ENCODE peak calls at places on chromosomes 16 and 17, in five cellular contexts. F is mesothelial cell of epicardium, K is OCI-LY7, N is tibial nerve, I is brain microvascular endothelial cell. R is an unnamed sample.

GRCh38 chr16:69319381-69319780 is 8.2 kb downstream of the VPS4A start:
- DNase-seq in F (no peak), K (no peak), N (no peak), I (no peak), R (no peak)

GRCh38 chr17:17084941-17085340 is 42.7 kb downstream of the MPRIP start:
- DNase-seq in F (no peak), K (no peak), N (no peak), I (no peak), R (no peak)

GRCh38 chr17:79574656-79575055 is 36.2 kb downstream of the RBFOX3 start:
- DNase-seq in F (no peak), K (no peak), N (no peak), I (no peak), R (no peak)

GRCh38 chr17:74873036-74873873 is 461 bp upstream of the FDXR start:
- DNase-seq in F (peak), K (peak), N (peak), I (peak), R (peak)

GRCh38 chr16:6038966-6039530 is 941.5 kb upstream of the EEF2KMT start:
- DNase-seq in F (no peak), K (no peak), N (no peak), I (no peak), R (no peak)

GRCh38 chr16:72162105-72162680 is 9.8 kb downstream of the PMFBP1 start:
- DNase-seq in F (no peak), K (no peak), N (no peak), I (no peak), R (no peak)

GRCh38 chr17:20196314-20196713 is 187.2 kb downstream of the SPECC1 start:
- DNase-seq in F (no peak), K (no peak), N (no peak), I (no peak), R (no peak)

GRCh38 chr16:88329726-88330700 is 52.7 kb upstream of the ZNF469 start:
- DNase-seq in F (no peak), K (no peak), N (no peak), I (no peak), R (no peak)

GRCh38 chr16:71631776-71632175 is 5.8 kb downstream of the MARVELD3 start:
- DNase-seq in F (no peak), K (no peak), N (no peak), I (no peak), R (no peak)

GRCh38 chr16:57137566-57138273 is 45.3 kb downstream of the CPNE2 start:
- DNase-seq in F (no peak), K (no peak), N (no peak), I (no peak), R (no peak)

GRCh38 chr17:32496348-32497078 is 9.7 kb downstream of the CDK5R1 start:
- DNase-seq in F (no peak), K (no peak), N (no peak), I (peak), R (no peak)

GRCh38 chr16:35207059-35207999 is 1747.9 kb downstream of the TP53TG3F start:
- DNase-seq in F (no peak), K (no peak), N (no peak), I (no peak), R (no peak)

GRCh38 chr16:86196687-86197391 is 297.9 kb downstream of the IRF8 start:
- DNase-seq in F (no peak), K (no peak), N (no peak), I (no peak), R (no peak)

GRCh38 chr17:29242790-29243189 is 3.9 kb upstream of the CRYBA1 start:
- DNase-seq in F (no peak), K (no peak), N (no peak), I (no peak), R (no peak)

GRCh38 chr17:48593840-48594411 is 347 bp upstream of the HOXB5 start:
- DNase-seq in F (peak), K (peak), N (peak), I (peak), R (no peak)

GRCh38 chr17:34070712-34071111 is 184.4 kb upstream of the CCL2 start:
- DNase-seq in F (no peak), K (no peak), N (no peak), I (no peak), R (no peak)

GRCh38 chr17:37570527-37571093 is 38.6 kb downstream of the SYNRG start:
- DNase-seq in F (peak), K (peak), N (no peak), I (peak), R (no peak)

GRCh38 chr16:78324649-78325274 is 225.3 kb downstream of the WWOX start:
- DNase-seq in F (no peak), K (no peak), N (no peak), I (no peak), R (no peak)

GRCh38 chr17:28142355-28142754 is 99.9 kb downstream of the NLK start:
- DNase-seq in F (no peak), K (no peak), N (no peak), I (no peak), R (no peak)

GRCh38 chr17:41975099-41976083 is 8.8 kb downstream of the CNP start:
- DNase-seq in F (no peak), K (no peak), N (no peak), I (no peak), R (no peak)

GRCh38 chr17:43845772-43846171 is 1.2 kb upstream of the CD300LG start:
- DNase-seq in F (no peak), K (no peak), N (no peak), I (no peak), R (no peak)

GRCh38 chr16:69930117-69930776 is 20.9 kb upstream of the CLEC18A start:
- DNase-seq in F (no peak), K (peak), N (no peak), I (peak), R (no peak)

GRCh38 chr17:64202683-64203430 is 60.2 kb downstream of the TEX2 start:
- DNase-seq in F (no peak), K (no peak), N (no peak), I (peak), R (no peak)

GRCh38 chr17:52158450-52159042 is at the start of gene CA10:
- DNase-seq in F (no peak), K (no peak), N (no peak), I (no peak), R (no peak)

GRCh38 chr16:30650369-30651123 is at the start of gene PRR14:
- DNase-seq in F (peak), K (peak), N (peak), I (peak), R (peak)
- TF ChIP-seq CTCF in F (peak), K (no peak), N (peak), I (peak), R (no peak)

DNA sequence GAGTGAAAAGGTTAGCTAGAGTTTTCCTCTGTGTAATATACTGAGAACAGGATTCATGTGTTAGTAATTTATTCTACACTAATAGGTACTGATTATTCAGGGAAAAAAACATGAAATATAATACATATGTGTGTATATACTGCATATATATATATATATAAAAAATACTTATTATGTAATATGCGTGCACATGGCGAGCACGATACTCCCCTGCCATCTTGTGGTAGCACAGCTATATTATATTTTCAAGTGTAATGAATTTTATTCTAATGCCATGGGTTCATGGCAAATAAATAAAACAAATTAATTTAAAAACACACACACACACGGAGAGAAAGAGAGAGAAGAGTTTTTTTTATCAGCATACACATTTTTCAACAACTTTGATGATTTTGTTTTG is 460.6 kb downstream of the KCNJ2 start:
- DNase-seq in F (no peak), K (peak), N (no peak), I (no peak), R (no peak)
- TF ChIP-seq CTCF in F (peak), K (peak), N (no peak), I (peak), R (no peak)

GRCh38 chr16:13919683-13920509 is at the start of gene ERCC4:
- DNase-seq in F (peak), K (peak), N (peak), I (peak), R (peak)
- TF ChIP-seq CTCF in F (peak), K (peak), N (peak), I (peak), R (peak)

GRCh38 chr16:14181371-14182050 is 110.4 kb downstream of the MRTFB start:
- DNase-seq in F (no peak), K (no peak), N (no peak), I (peak), R (no peak)
- TF ChIP-seq CTCF in F (no peak), K (no peak), N (no peak), I (no peak), R (no peak)

GRCh38 chr16:10981697-10982216 is 37.4 kb downstream of the CLEC16A start:
- DNase-seq in F (no peak), K (peak), N (no peak), I (no peak), R (no peak)
- TF ChIP-seq CTCF in F (no peak), K (peak), N (no peak), I (peak), R (no peak)